ENCODE peak calls at places on chromosomes 13 and 19, in five cellular contexts. G, W, E, R and N are unnamed samples.

GRCh38 chr19:48746738-48747575 is at the start of gene IZUMO1:
- DNase-seq in G (peak; percentile 89), R (no peak), W (peak; percentile 76), E (peak; percentile 85), N (peak; percentile 87)

GRCh38 chr13:41699759-41700158 is 242.4 kb downstream of the RGCC start:
- DNase-seq in R (no peak), G (no peak), W (no peak), E (no peak), N (no peak)

GRCh38 chr19:48739835-48740704 is at the start of gene RASIP1:
- DNase-seq in W (no peak), R (no peak), E (peak; percentile 81), G (no peak), N (no peak)

GRCh38 chr13:73287871-73288270 is 229.1 kb downstream of the KLF5 start:
- DNase-seq in E (no peak), W (no peak), R (no peak), G (no peak), N (no peak)

GRCh38 chr19:57850553-57851017 is 926 bp downstream of the ZNF587 start:
- DNase-seq in E (no peak), R (no peak), G (peak; percentile 95), W (no peak), N (peak; percentile 96)

GRCh38 chr19:6262519-6262918 is 17.3 kb downstream of the MLLT1 start:
- DNase-seq in G (no peak), W (no peak), R (no peak), E (no peak), N (no peak)

GRCh38 chr19:3397266-3398022 is 31.1 kb downstream of the NFIC start:
- DNase-seq in W (peak; percentile 53), G (peak; percentile 47), R (no peak), E (no peak), N (peak; percentile 51)

GRCh38 chr13:76939215-76939614 is 9.1 kb upstream of the ACOD1 start:
- DNase-seq in G (no peak), W (no peak), E (no peak), R (no peak), N (no peak)

GRCh38 chr13:25738797-25739196 is 313.0 kb downstream of the SHISA2 start:
- DNase-seq in R (no peak), E (no peak), G (no peak), W (no peak), N (no peak)

GRCh38 chr13:95643814-95644598 is 500 bp downstream of the DZIP1 start:
- DNase-seq in G (peak; percentile 45), E (peak; percentile 61), R (no peak), W (peak; percentile 16), N (no peak)

GRCh38 chr13:42720116-42720857 is 61.1 kb upstream of the FAM216B start:
- DNase-seq in G (peak; percentile 39), R (no peak), W (peak; percentile 25), E (no peak), N (peak; percentile 82)

GRCh38 chr19:10419200-10419645 is 1.1 kb upstream of the PDE4A start:
- DNase-seq in E (no peak), W (no peak), R (no peak), G (no peak), N (no peak)

GRCh38 chr13:32491028-32491427 is 47.6 kb downstream of the N4BP2L2 start:
- DNase-seq in W (no peak), G (no peak), E (no peak), R (no peak), N (no peak)